ENCODE peak calls at places on chromosomes 13 and 19, in ten cellular contexts. G, M, R, L, I, N, U, D, B and A are unnamed samples.

GRCh38 chr19:18300930-18301717 is 19.7 kb upstream of the JUND start:
- DNase-seq in G (peak; percentile 74), M (peak; percentile 96), R (no peak), L (no peak), I (no peak), N (peak; percentile 78), U (peak; percentile 86), D (peak; percentile 77), B (peak; percentile 92), A (peak; percentile 92)

GRCh38 chr13:91955546-91956355 is 557.3 kb downstream of the GPC5 start:
- DNase-seq in G (no peak), M (no peak), R (no peak), L (peak; percentile 21), I (no peak), N (no peak), U (no peak), D (no peak), B (no peak), A (no peak)

GRCh38 chr13:23466144-23467002 is 32.9 kb upstream of the SACS start:
- DNase-seq in G (peak; percentile 88), M (peak; percentile 80), R (peak; percentile 43), L (peak; percentile 82), I (peak; percentile 54), N (peak; percentile 64), U (peak; percentile 81), D (peak; percentile 60), B (peak; percentile 77), A (peak; percentile 79)

GRCh38 chr13:98909016-98909415 is 68.8 kb downstream of the DOCK9 start:
- DNase-seq in G (no peak), M (no peak), R (no peak), L (no peak), I (no peak), N (no peak), U (no peak), D (no peak), B (no peak), A (no peak)

GRCh38 chr13:35675651-35676050 is 199.2 kb upstream of the MAB21L1 start:
- DNase-seq in G (no peak), M (no peak), R (no peak), L (no peak), I (no peak), N (no peak), U (no peak), D (no peak), B (no peak), A (no peak)

GRCh38 chr19:46715620-46716012 is 1.3 kb downstream of the PRKD2 start:
- DNase-seq in G (no peak), M (no peak), R (no peak), L (no peak), I (no peak), N (no peak), U (no peak), D (no peak), B (no peak), A (no peak)

GRCh38 chr19:47756953-47757608 is 11.7 kb downstream of the NOP53 start:
- DNase-seq in G (no peak), M (no peak), R (no peak), L (peak; percentile 59), I (no peak), N (no peak), U (no peak), D (peak; percentile 61), B (no peak), A (no peak)

GRCh38 chr19:14482112-14482941 is 7.2 kb upstream of the PTGER1 start:
- DNase-seq in G (no peak), M (no peak), R (no peak), L (no peak), I (no peak), N (no peak), U (no peak), D (no peak), B (no peak), A (no peak)

GRCh38 chr19:2984196-2984490 is 6.8 kb downstream of the TLE6 start:
- DNase-seq in G (no peak), M (no peak), R (no peak), L (no peak), I (no peak), N (no peak), U (no peak), D (no peak), B (no peak), A (no peak)

GRCh38 chr13:84433024-84433423 is 550.8 kb upstream of the SLITRK1 start:
- DNase-seq in G (peak; percentile 4), M (no peak), R (no peak), L (no peak), I (no peak), N (no peak), U (no peak), D (no peak), B (no peak), A (no peak)

GRCh38 chr13:50366488-50367174 is 351.4 kb downstream of the KCNRG start:
- DNase-seq in G (no peak), M (no peak), R (no peak), L (no peak), I (no peak), N (no peak), U (no peak), D (no peak), B (no peak), A (no peak)

GRCh38 chr13:28958018-28958417 is 137.9 kb downstream of the MTUS2 start:
- DNase-seq in G (no peak), M (no peak), R (no peak), L (no peak), I (no peak), N (no peak), U (no peak), D (no peak), B (peak; percentile 33), A (no peak)

GRCh38 chr13:29713841-29714240 is 118.4 kb upstream of the SLC7A1 start:
- DNase-seq in G (peak; percentile 42), M (no peak), R (no peak), L (no peak), I (peak; percentile 8), N (no peak), U (no peak), D (no peak), B (no peak), A (no peak)

GRCh38 chr13:104553156-104553555 is 1486.9 kb upstream of the SLC10A2 start:
- DNase-seq in G (peak; percentile 28), M (no peak), R (no peak), L (no peak), I (no peak), N (no peak), U (no peak), D (no peak), B (no peak), A (no peak)

DNA sequence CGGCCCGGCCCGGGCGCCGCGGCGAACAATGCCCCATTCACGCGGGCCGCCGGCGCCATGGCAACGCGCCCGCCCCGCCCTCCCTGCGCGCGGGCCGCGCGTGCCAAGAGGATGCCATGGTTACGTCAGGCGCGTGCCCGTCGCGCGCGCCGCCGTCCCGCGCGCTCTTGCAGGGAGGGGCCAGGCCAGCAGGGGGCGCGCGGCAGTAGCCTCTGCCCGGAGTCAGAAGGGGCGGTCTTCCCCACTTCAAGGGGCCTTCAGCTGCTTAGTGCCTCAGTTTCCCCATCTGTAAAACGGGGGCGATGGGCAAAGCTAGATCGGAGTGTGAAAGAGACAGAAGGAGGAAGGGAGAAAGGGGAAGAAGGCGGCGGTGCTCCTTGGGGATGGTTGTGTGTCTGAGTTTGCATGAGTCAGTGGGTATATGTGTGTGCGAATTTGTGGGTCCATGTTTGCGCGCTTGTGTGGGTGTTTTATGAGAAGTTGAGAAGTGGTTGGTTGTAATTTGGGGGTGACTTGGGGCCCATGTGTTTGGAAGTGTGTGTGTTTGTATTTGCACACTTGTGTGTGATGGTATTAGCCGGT is 11.6 kb upstream of the NFIX start:
- DNase-seq in G (peak; percentile 73), M (peak; percentile 89), R (peak; percentile 81), L (peak; percentile 95), I (peak; percentile 36), N (peak; percentile 80), U (peak; percentile 89), D (peak; percentile 91), B (peak; percentile 83), A (peak; percentile 82)
- H3K4me3 ChIP-seq in G (peak overlapping the region; percentile 39), M (peak overlapping the region; percentile 33), R (no peak overlapping the region), L (no peak overlapping the region), I (no peak overlapping the region), N (peak overlapping the region; percentile 58), U (peak overlapping the region; percentile 21), D (no peak overlapping the region), B (peak overlapping the region; percentile 32), A (no peak overlapping the region)

GRCh38 chr13:113946409-113947181 is 27.3 kb downstream of the C13orf46 start:
- DNase-seq in G (no peak), M (peak; percentile 65), R (no peak), L (peak; percentile 56), I (no peak), N (no peak), U (no peak), D (no peak), B (peak; percentile 9), A (no peak)
- TF ChIP-seq CTCF in G (no peak), M (no peak), R (no peak), L (no peak), I (no peak), N (no peak), U (no peak), D (no peak), B (no peak), A (no peak)

GRCh38 chr19:49866933-49867782 is at the start of gene PNKP:
- DNase-seq in G (peak; percentile 91), M (peak; percentile 96), R (peak; percentile 85), L (peak; percentile 90), I (peak; percentile 82), N (peak; percentile 91), U (peak; percentile 96), D (peak; percentile 91), B (peak; percentile 95), A (peak; percentile 93)
- H3K4me1 ChIP-seq in G (peaks cover 16% of the 10 kb centered on the region), M (peaks cover 27% of the 10 kb centered on the region), R (peaks cover 36% of the 10 kb centered on the region), L (peaks cover 35% of the 10 kb centered on the region), I (peaks cover 61% of the 10 kb centered on the region), N (peaks cover 72% of the 10 kb centered on the region), U (peaks cover 36% of the 10 kb centered on the region), D (peaks cover 39% of the 10 kb centered on the region), B (peaks cover 40% of the 10 kb centered on the region), A (no peaks in the 10 kb centered on the region)

GRCh38 chr19:9786342-9786741 is 17.8 kb upstream of the ZNF846 start:
- DNase-seq in G (no peak), M (no peak), R (no peak), L (no peak), I (no peak), N (no peak), U (no peak), D (peak; percentile 57), B (no peak), A (no peak)

GRCh38 chr19:9782282-9782681 is 13.7 kb upstream of the ZNF846 start:
- DNase-seq in G (no peak), M (no peak), R (no peak), L (no peak), I (no peak), N (no peak), U (no peak), D (no peak), B (no peak), A (no peak)

GRCh38 chr19:9786819-9787218 is 18.3 kb upstream of the ZNF846 start:
- DNase-seq in G (no peak), M (no peak), R (no peak), L (no peak), I (no peak), N (no peak), U (no peak), D (no peak), B (no peak), A (no peak)

GRCh38 chr19:9789066-9789465 is 20.5 kb upstream of the ZNF846 start:
- DNase-seq in G (no peak), M (no peak), R (no peak), L (no peak), I (no peak), N (no peak), U (no peak), D (no peak), B (no peak), A (no peak)

GRCh38 chr19:9785367-9786331 is 17.1 kb upstream of the ZNF846 start:
- DNase-seq in G (peak; percentile 97), M (peak; percentile 99), R (peak; percentile 95), L (peak; percentile 94), I (peak; percentile 57), N (peak; percentile 97), U (peak; percentile 99), D (peak; percentile 98), B (peak; percentile 98), A (peak; percentile 95)
- H3K4me3 ChIP-seq in G (peak overlapping the region; percentile 81), M (peak overlapping the region; percentile 92), R (peak overlapping the region; percentile 97), L (peak overlapping the region; percentile 54), I (peak overlapping the region; percentile 45), N (peak overlapping the region; percentile 89), U (peak overlapping the region; percentile 79), D (peak overlapping the region; percentile 36), B (peak overlapping the region; percentile 79), A (peak overlapping the region; percentile 83)